ENCODE peak calls at places on chromosomes 1 and 21, in five cellular contexts. One of them, this sample, is unnamed.

GRCh38 chr1:207565546-207566468 is 69.8 kb downstream of the CR1 start:
- DNase-seq in AG10803: no peak
- DNase-seq in brain microvascular endothelial cell: peak
- DNase-seq in A549: peak
- DNase-seq in testis: peak
- DNase-seq in this sample: no peak

GRCh38 chr1:12067900-12068821 is 5.1 kb downstream of the TNFRSF8 start:
- DNase-seq in A549: no peak
- DNase-seq in AG10803: peak
- DNase-seq in testis: no peak
- DNase-seq in brain microvascular endothelial cell: peak
- DNase-seq in this sample: no peak

GRCh38 chr1:43949663-43950062 is 2.9 kb downstream of the IPO13 start:
- DNase-seq in brain microvascular endothelial cell: no peak
- DNase-seq in A549: no peak
- DNase-seq in testis: no peak
- DNase-seq in AG10803: no peak
- DNase-seq in this sample: no peak

GRCh38 chr1:18943162-18943561 is 13.3 kb downstream of the IFFO2 start:
- DNase-seq in AG10803: no peak
- DNase-seq in testis: no peak
- DNase-seq in A549: no peak
- DNase-seq in brain microvascular endothelial cell: no peak
- DNase-seq in this sample: no peak

GRCh38 chr1:9112961-9113880 is 15.7 kb downstream of the GPR157 start:
- DNase-seq in testis: no peak
- DNase-seq in AG10803: no peak
- DNase-seq in A549: peak
- DNase-seq in brain microvascular endothelial cell: peak
- DNase-seq in this sample: no peak

GRCh38 chr1:42966688-42967609 is 8.3 kb upstream of the SLC2A1 start:
- DNase-seq in brain microvascular endothelial cell: peak
- DNase-seq in AG10803: peak
- DNase-seq in testis: no peak
- DNase-seq in A549: peak
- DNase-seq in this sample: no peak

GRCh38 chr1:173134029-173134428 is 73.1 kb downstream of the TNFSF4 start:
- DNase-seq in brain microvascular endothelial cell: peak
- DNase-seq in A549: no peak
- DNase-seq in AG10803: no peak
- DNase-seq in testis: no peak
- DNase-seq in this sample: no peak

GRCh38 chr1:171188388-171189266 is 3.5 kb downstream of the FMO2 start:
- DNase-seq in AG10803: peak
- DNase-seq in A549: peak
- DNase-seq in brain microvascular endothelial cell: peak
- DNase-seq in testis: peak
- DNase-seq in this sample: peak

GRCh38 chr1:94094466-94095111 is 26.4 kb downstream of the ABCA4 start:
- DNase-seq in brain microvascular endothelial cell: peak
- DNase-seq in A549: no peak
- DNase-seq in AG10803: peak
- DNase-seq in testis: peak
- DNase-seq in this sample: no peak

GRCh38 chr1:12539705-12540579 is 78.1 kb downstream of the DHRS3 start:
- DNase-seq in brain microvascular endothelial cell: peak
- DNase-seq in A549: peak
- DNase-seq in testis: no peak
- DNase-seq in AG10803: peak
- DNase-seq in this sample: no peak

GRCh38 chr1:44650159-44650831 is 24.0 kb downstream of the TMEM53 start:
- DNase-seq in testis: no peak
- DNase-seq in brain microvascular endothelial cell: no peak
- DNase-seq in A549: no peak
- DNase-seq in AG10803: no peak
- DNase-seq in this sample: no peak

GRCh38 chr1:2786329-2787162 is 14.9 kb downstream of the TTC34 start:
- DNase-seq in brain microvascular endothelial cell: no peak
- DNase-seq in testis: peak
- DNase-seq in A549: no peak
- DNase-seq in AG10803: no peak
- DNase-seq in this sample: no peak

GRCh38 chr1:172894345-172895049 is 156.2 kb downstream of the TNFSF18 start:
- DNase-seq in brain microvascular endothelial cell: no peak
- DNase-seq in AG10803: no peak
- DNase-seq in A549: no peak
- DNase-seq in testis: no peak
- DNase-seq in this sample: no peak

GRCh38 chr1:214116258-214116657 is 128.5 kb downstream of the PROX1 start:
- DNase-seq in brain microvascular endothelial cell: no peak
- DNase-seq in A549: no peak
- DNase-seq in AG10803: no peak
- DNase-seq in testis: no peak
- DNase-seq in this sample: no peak

GRCh38 chr1:158646465-158646864 is 40.0 kb downstream of the SPTA1 start:
- DNase-seq in brain microvascular endothelial cell: no peak
- DNase-seq in A549: no peak
- DNase-seq in AG10803: no peak
- DNase-seq in testis: no peak
- DNase-seq in this sample: no peak

GRCh38 chr1:115204529-115204928 is 115.2 kb upstream of the TSPAN2 start:
- DNase-seq in AG10803: no peak
- DNase-seq in A549: no peak
- DNase-seq in brain microvascular endothelial cell: no peak
- DNase-seq in testis: no peak
- DNase-seq in this sample: no peak

GRCh38 chr1:180881806-180882509 is 30.7 kb upstream of the KIAA1614 start:
- DNase-seq in A549: peak
- DNase-seq in brain microvascular endothelial cell: no peak
- DNase-seq in AG10803: peak
- DNase-seq in testis: no peak
- DNase-seq in this sample: no peak

GRCh38 chr1:43836267-43836951 is 97.2 kb upstream of the ARTN start:
- DNase-seq in AG10803: no peak
- DNase-seq in brain microvascular endothelial cell: no peak
- DNase-seq in testis: no peak
- DNase-seq in A549: no peak
- DNase-seq in this sample: no peak

GRCh38 chr1:7616076-7616833 is 154.8 kb upstream of the VAMP3 start:
- DNase-seq in AG10803: peak
- DNase-seq in A549: peak
- DNase-seq in testis: peak
- DNase-seq in brain microvascular endothelial cell: peak
- DNase-seq in this sample: no peak

GRCh38 chr1:195763907-195764183 is 844.4 kb downstream of the KCNT2 start:
- DNase-seq in testis: no peak
- DNase-seq in A549: no peak
- DNase-seq in AG10803: no peak
- DNase-seq in brain microvascular endothelial cell: no peak
- DNase-seq in this sample: no peak

GRCh38 chr21:39390212-39390765 is 41.4 kb upstream of the HMGN1 start:
- DNase-seq in brain microvascular endothelial cell: no peak
- DNase-seq in testis: peak
- DNase-seq in AG10803: no peak
- DNase-seq in A549: no peak
- DNase-seq in this sample: no peak
- TF ChIP-seq CTCF in brain microvascular endothelial cell: no peak
- TF ChIP-seq CTCF in testis: no peak
- TF ChIP-seq CTCF in AG10803: no peak
- TF ChIP-seq CTCF in A549: no peak
- TF ChIP-seq CTCF in this sample: no peak

GRCh38 chr1:204961765-204962419 is 81.1 kb upstream of the CNTN2 start:
- DNase-seq in brain microvascular endothelial cell: no peak
- DNase-seq in testis: no peak
- DNase-seq in AG10803: no peak
- DNase-seq in A549: no peak
- DNase-seq in this sample: no peak
- TF ChIP-seq CTCF in brain microvascular endothelial cell: no peak
- TF ChIP-seq CTCF in testis: no peak
- TF ChIP-seq CTCF in AG10803: no peak
- TF ChIP-seq CTCF in A549: no peak
- TF ChIP-seq CTCF in this sample: peak

GRCh38 chr1:77220687-77221463 is 1.6 kb upstream of the PIGK start:
- DNase-seq in AG10803: peak
- DNase-seq in brain microvascular endothelial cell: peak
- DNase-seq in A549: peak
- DNase-seq in testis: no peak
- DNase-seq in this sample: no peak

GRCh38 chr1:77218477-77219165 is 609 bp downstream of the PIGK start:
- DNase-seq in testis: no peak
- DNase-seq in brain microvascular endothelial cell: peak
- DNase-seq in A549: no peak
- DNase-seq in AG10803: no peak
- DNase-seq in this sample: no peak

GRCh38 chr1:77222496-77222895 is 3.3 kb upstream of the PIGK start:
- DNase-seq in A549: no peak
- DNase-seq in testis: no peak
- DNase-seq in AG10803: no peak
- DNase-seq in brain microvascular endothelial cell: no peak
- DNase-seq in this sample: no peak

GRCh38 chr1:77219166-77219887 is at the start of gene PIGK:
- DNase-seq in AG10803: peak
- DNase-seq in testis: peak
- DNase-seq in A549: peak
- DNase-seq in brain microvascular endothelial cell: peak
- DNase-seq in this sample: peak
- TF ChIP-seq CTCF in AG10803: no peak
- TF ChIP-seq CTCF in testis: no peak
- TF ChIP-seq CTCF in A549: no peak
- TF ChIP-seq CTCF in brain microvascular endothelial cell: no peak
- TF ChIP-seq CTCF in this sample: no peak

DNA sequence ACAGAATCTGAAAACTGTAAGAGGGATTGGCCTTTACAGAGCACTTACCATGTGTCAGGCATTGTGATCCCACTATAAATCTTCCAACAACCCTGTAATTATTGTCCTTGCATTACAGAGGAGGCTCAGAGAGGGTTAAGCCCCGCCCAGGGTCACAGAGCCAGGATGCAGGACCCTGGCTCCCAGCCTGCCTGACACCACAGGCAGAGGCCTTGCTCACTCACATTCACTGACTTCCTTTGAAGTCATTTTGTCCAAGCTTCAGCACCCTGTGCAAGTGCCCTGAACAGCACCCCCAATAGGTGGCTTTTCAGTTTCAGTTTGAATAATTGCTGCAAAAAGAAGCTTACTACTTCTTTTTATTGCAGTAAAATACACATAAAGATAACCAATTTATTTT is 256.8 kb upstream of the NFIA start:
- DNase-seq in testis: no peak
- DNase-seq in AG10803: no peak
- DNase-seq in A549: no peak
- DNase-seq in brain microvascular endothelial cell: no peak
- DNase-seq in this sample: no peak
- TF ChIP-seq CTCF in testis: no peak
- TF ChIP-seq CTCF in AG10803: no peak
- TF ChIP-seq CTCF in A549: no peak
- TF ChIP-seq CTCF in brain microvascular endothelial cell: peak
- TF ChIP-seq CTCF in this sample: no peak

GRCh38 chr1:21659924-21660326 is 9.2 kb downstream of the RAP1GAP start:
- DNase-seq in brain microvascular endothelial cell: no peak
- DNase-seq in AG10803: no peak
- DNase-seq in A549: no peak
- DNase-seq in testis: no peak
- DNase-seq in this sample: no peak

GRCh38 chr1:21655259-21655658 is 13.9 kb downstream of the RAP1GAP start:
- DNase-seq in testis: no peak
- DNase-seq in brain microvascular endothelial cell: no peak
- DNase-seq in AG10803: no peak
- DNase-seq in A549: no peak
- DNase-seq in this sample: no peak

GRCh38 chr1:21655748-21656147 is 13.4 kb downstream of the RAP1GAP start:
- DNase-seq in brain microvascular endothelial cell: no peak
- DNase-seq in testis: no peak
- DNase-seq in A549: peak
- DNase-seq in AG10803: no peak
- DNase-seq in this sample: no peak

GRCh38 chr1:21659099-21659923 is 9.8 kb downstream of the RAP1GAP start:
- DNase-seq in testis: peak
- DNase-seq in A549: peak
- DNase-seq in AG10803: peak
- DNase-seq in brain microvascular endothelial cell: peak
- DNase-seq in this sample: peak

DNA sequence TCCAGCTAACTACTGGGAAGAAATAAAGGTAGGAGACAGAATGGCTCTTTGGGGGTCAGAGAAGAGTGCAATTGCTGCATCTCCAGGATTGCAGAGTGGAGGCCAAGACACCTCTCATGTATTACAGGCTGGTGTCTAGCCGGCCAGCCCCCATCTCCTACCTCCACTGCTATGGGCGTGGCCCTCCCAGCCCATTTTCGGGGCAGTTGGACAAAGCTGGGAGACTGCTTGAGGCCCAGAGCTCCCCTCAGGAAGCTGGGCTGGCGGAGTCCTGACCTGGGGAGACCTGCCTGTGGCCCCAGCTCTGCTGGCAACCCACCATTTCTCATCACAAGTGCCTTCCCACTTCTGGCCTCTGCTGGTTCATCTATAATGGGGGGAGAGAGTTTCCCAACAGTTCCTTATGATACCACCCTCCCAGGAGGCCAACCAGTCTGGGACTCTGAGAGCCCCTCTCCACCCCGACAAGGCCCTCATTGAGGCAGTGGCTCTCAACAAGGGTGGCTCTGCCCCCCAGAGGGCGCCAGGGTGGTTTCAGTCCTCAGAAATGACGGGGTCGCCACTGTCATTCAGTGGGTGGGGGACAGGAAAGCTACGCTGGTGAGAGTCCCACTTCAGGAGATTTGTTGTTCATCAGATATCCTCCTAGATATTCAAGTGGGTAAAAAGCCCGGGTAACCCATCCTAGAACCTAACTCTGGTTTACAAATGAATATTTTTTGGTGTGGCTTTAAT is 11.5 kb downstream of the RAP1GAP start:
- DNase-seq in AG10803: no peak
- DNase-seq in A549: no peak
- DNase-seq in brain microvascular endothelial cell: no peak
- DNase-seq in testis: no peak
- DNase-seq in this sample: no peak
- TF ChIP-seq CTCF in AG10803: no peak
- TF ChIP-seq CTCF in A549: no peak
- TF ChIP-seq CTCF in brain microvascular endothelial cell: peak
- TF ChIP-seq CTCF in testis: no peak
- TF ChIP-seq CTCF in this sample: no peak

This sample was measured in D721Med.